ENCODE peak calls at places on chromosome 11, in eight cellular contexts. X is activated CD8-positive, alpha-beta memory T cell treated with anti-CD3 and anti-CD28 coated beads, Interleukin-2, amount 50 U/mL, for 48 hours; T is heart left ventricle; B is IMR-90; D is right lobe of liver; Q is T-helper 9 cell; N is choroid plexus epithelial cell; W is T-helper 1 cell. F is an unnamed sample.

GRCh38 chr11:8033791-8034585 is 46.9 kb downstream of the EIF3F start:
- DNase-seq in Q (no peak), X (no peak), T (no peak), N (no peak), D (no peak), W (no peak), B (no peak), F (no peak)

GRCh38 chr11:7413961-7414728 is 71.2 kb upstream of the OLFML1 start:
- DNase-seq in W (no peak), B (no peak), Q (no peak), N (no peak), T (no peak), D (no peak), X (no peak), F (no peak)

GRCh38 chr11:113193894-113194293 is 120.5 kb upstream of the TTC12 start:
- DNase-seq in D (no peak), W (no peak), T (peak; percentile 47), N (peak; percentile 8), B (no peak), Q (no peak), X (no peak), F (no peak)

GRCh38 chr11:74311352-74311926 is at the start of gene P4HA3:
- DNase-seq in W (peak; percentile 12), T (peak; percentile 68), B (peak; percentile 28), N (peak; percentile 55), X (peak; percentile 84), Q (peak; percentile 10), D (peak; percentile 78), F (peak; percentile 17)

GRCh38 chr11:111735262-111736116 is 30.7 kb downstream of the PPP2R1B start:
- DNase-seq in B (peak; percentile 99), N (peak; percentile 99), W (no peak), Q (no peak), D (peak; percentile 87), X (no peak), T (peak; percentile 86), F (no peak)

GRCh38 chr11:94897330-94897768 is 76.0 kb downstream of the CWC15 start:
- DNase-seq in W (peak; percentile 12), Q (peak; percentile 6), D (no peak), X (no peak), N (peak; percentile 79), T (peak; percentile 35), B (peak; percentile 45), F (peak; percentile 18)

GRCh38 chr11:117834838-117835443 is 10.4 kb upstream of the FXYD2 start:
- DNase-seq in T (no peak), W (no peak), Q (no peak), D (no peak), X (no peak), N (no peak), B (no peak), F (no peak)

GRCh38 chr11:12478743-12479142 is 101.4 kb downstream of the PARVA start:
- DNase-seq in Q (no peak), W (no peak), T (peak; percentile 49), B (peak; percentile 51), N (peak; percentile 56), X (no peak), D (no peak), F (no peak)

GRCh38 chr11:73653996-73654395 is 7.6 kb downstream of the PLEKHB1 start:
- DNase-seq in B (no peak), Q (no peak), T (peak; percentile 33), N (no peak), W (no peak), D (no peak), X (no peak), F (no peak)

GRCh38 chr11:29962243-29962642 is 54.6 kb downstream of the KCNA4 start:
- DNase-seq in T (no peak), W (no peak), Q (no peak), N (no peak), D (no peak), X (no peak), B (no peak), F (no peak)

GRCh38 chr11:94956963-94957362 is 16.4 kb downstream of the CWC15 start:
- DNase-seq in T (no peak), Q (no peak), D (no peak), W (no peak), B (no peak), N (peak; percentile 30), X (no peak), F (no peak)

GRCh38 chr11:128756469-128756868 is 62.6 kb downstream of the FLI1 start:
- DNase-seq in Q (no peak), B (no peak), W (no peak), D (no peak), T (no peak), X (no peak), N (no peak), F (no peak)

GRCh38 chr11:72005347-72006260 is 6.9 kb downstream of the IL18BP start:
- DNase-seq in T (no peak), Q (no peak), D (no peak), N (no peak), X (no peak), B (no peak), W (no peak), F (no peak)

GRCh38 chr11:93160808-93161207 is 37.0 kb downstream of the SLC36A4 start:
- DNase-seq in X (no peak), N (peak; percentile 6), T (no peak), Q (no peak), B (no peak), W (no peak), D (no peak), F (no peak)